ENCODE peak calls at places on chromosome 20, in six cellular contexts. R is Kasumi-1; P is GM10248; C is smooth muscle cell of the brain vasculature; Y is ascending aorta; O is activated naive CD4-positive, alpha-beta T cell treated with anti-CD3 and anti-CD28 coated beads, Interleukin-2, amount 10 ng/mL, durations not matched to agents 7 days and 5 days. A is an unnamed sample.
A peak's percentile ranks its signal among the peaks of the same experiment; 100 is the strongest.

GRCh38 chr20:58059145-58059544 is 169.3 kb downstream of the ANKRD60 start:
- DNase-seq in R (no peak), P (no peak), C (no peak), Y (no peak), O (no peak), A (no peak)

GRCh38 chr20:41587956-41588355 is 30.2 kb downstream of the CHD6 start:
- DNase-seq in R (no peak), P (no peak), C (no peak), Y (no peak), O (no peak), A (no peak)

GRCh38 chr20:52426856-52427255 is 235.3 kb upstream of the ZFP64 start:
- DNase-seq in R (no peak), P (no peak), C (no peak), Y (no peak), O (no peak), A (peak; percentile 71)

GRCh38 chr20:20743511-20744169 is 31.2 kb upstream of the RALGAPA2 start:
- DNase-seq in R (peak; percentile 82), P (peak; percentile 24), C (no peak), Y (no peak), O (no peak), A (peak; percentile 71)

GRCh38 chr20:15248618-15249395 is 911.4 kb upstream of the FLRT3 start:
- DNase-seq in R (no peak), P (peak; percentile 19), C (no peak), Y (no peak), O (no peak), A (no peak)

GRCh38 chr20:17298169-17298568 is 71.3 kb downstream of the PCSK2 start:
- DNase-seq in R (no peak), P (no peak), C (no peak), Y (no peak), O (no peak), A (no peak)

GRCh38 chr20:35333606-35334005 is 41.4 kb upstream of the FAM83C start:
- DNase-seq in R (no peak), P (no peak), C (no peak), Y (no peak), O (no peak), A (no peak)

GRCh38 chr20:63525185-63525584 is 4.6 kb downstream of the PPDPF start:
- DNase-seq in R (no peak), P (no peak), C (no peak), Y (no peak), O (no peak), A (no peak)

GRCh38 chr20:7736336-7736735 is 203.9 kb downstream of the HAO1 start:
- DNase-seq in R (no peak), P (no peak), C (no peak), Y (no peak), O (no peak), A (no peak)

GRCh38 chr20:17871181-17871580 is 97.4 kb downstream of the SNX5 start:
- DNase-seq in R (no peak), P (no peak), C (no peak), Y (no peak), O (no peak), A (no peak)

GRCh38 chr20:4383966-4384365 is 337.7 kb upstream of the PRND start:
- DNase-seq in R (no peak), P (no peak), C (no peak), Y (no peak), O (no peak), A (no peak)

GRCh38 chr20:22808628-22809027 is 224.3 kb upstream of the FOXA2 start:
- DNase-seq in R (no peak), P (no peak), C (no peak), Y (no peak), O (no peak), A (no peak)

GRCh38 chr20:36573798-36574277 is 441 bp downstream of the TGIF2 start:
- DNase-seq in R (peak; percentile 63), P (peak; percentile 64), C (no peak), Y (no peak), O (peak; percentile 53), A (peak; percentile 65)

GRCh38 chr20:47535088-47535487 is 33.4 kb downstream of the NCOA3 start:
- DNase-seq in R (no peak), P (no peak), C (no peak), Y (no peak), O (no peak), A (peak; percentile 39)

GRCh38 chr20:775679-776135 is 7.4 kb upstream of the SLC52A3 start:
- DNase-seq in R (no peak), P (no peak), C (no peak), Y (no peak), O (no peak), A (no peak)

GRCh38 chr20:45892049-45892816 is 1.1 kb downstream of the CTSA start:
- DNase-seq in R (no peak), P (no peak), C (no peak), Y (no peak), O (no peak), A (peak; percentile 47)

GRCh38 chr20:11646359-11646758 is 271.3 kb upstream of the BTBD3 start:
- DNase-seq in R (no peak), P (no peak), C (no peak), Y (no peak), O (no peak), A (no peak)

GRCh38 chr20:48681201-48681881 is 146.5 kb downstream of the PREX1 start:
- DNase-seq in R (no peak), P (no peak), C (no peak), Y (no peak), O (no peak), A (no peak)

GRCh38 chr20:40578961-40579360 is 110.1 kb downstream of the MAFB start:
- DNase-seq in R (no peak), P (no peak), C (no peak), Y (no peak), O (no peak), A (no peak)

GRCh38 chr20:51400051-51400926 is 142.2 kb downstream of the NFATC2 start:
- DNase-seq in R (no peak), P (peak; percentile 87), C (no peak), Y (no peak), O (peak; percentile 81), A (no peak)

GRCh38 chr20:38109657-38110524 is 55.2 kb downstream of the TGM2 start:
- DNase-seq in R (no peak), P (no peak), C (no peak), Y (no peak), O (peak; percentile 16), A (no peak)

GRCh38 chr20:48910360-48910781 is 11.1 kb upstream of the ARFGEF2 start:
- DNase-seq in R (no peak), P (no peak), C (no peak), Y (no peak), O (no peak), A (no peak)

GRCh38 chr20:50217207-50217949 is 26.7 kb downstream of the CEBPB start:
- DNase-seq in R (no peak), P (no peak), C (no peak), Y (no peak), O (no peak), A (peak; percentile 14)

GRCh38 chr20:540391-541201 is 3.0 kb downstream of the CSNK2A1 start:
- DNase-seq in R (no peak), P (no peak), C (no peak), Y (no peak), O (no peak), A (no peak)

GRCh38 chr20:23349338-23350006 is 1.1 kb upstream of the NXT1 start:
- DNase-seq in R (peak; percentile 69), P (peak; percentile 48), C (no peak), Y (no peak), O (no peak), A (peak; percentile 43)

GRCh38 chr20:62966212-62967148 is 14.0 kb downstream of the SLC17A9 start:
- DNase-seq in R (no peak), P (no peak), C (no peak), Y (no peak), O (no peak), A (no peak)

GRCh38 chr20:25549172-25549865 is 36.0 kb downstream of the NINL start:
- DNase-seq in R (no peak), P (no peak), C (no peak), Y (no peak), O (no peak), A (no peak)

GRCh38 chr20:53750827-53751393 is 157.3 kb upstream of the ZNF217 start:
- DNase-seq in R (no peak), P (no peak), C (no peak), Y (no peak), O (peak; percentile 57), A (peak; percentile 14)